ENCODE peak calls at places on chromosomes 16 and 17, in seven cellular contexts. One of them, this sample, is unnamed.

GRCh38 chr17:80917716-80918560 is 73.7 kb upstream of the CHMP6 start:
- DNase-seq in GM23338: no peak
- DNase-seq in PC-3: no peak
- DNase-seq in astrocyte: no peak
- DNase-seq in endothelial cell of umbilical vein: no peak
- DNase-seq in GM12878: no peak
- DNase-seq in PC-9: no peak
- DNase-seq in this sample: no peak

GRCh38 chr17:64425191-64425590 is 23.7 kb upstream of the MILR1 start:
- DNase-seq in GM23338: no peak
- DNase-seq in PC-3: no peak
- DNase-seq in astrocyte: no peak
- DNase-seq in endothelial cell of umbilical vein: no peak
- DNase-seq in GM12878: no peak
- DNase-seq in PC-9: no peak
- DNase-seq in this sample: no peak

GRCh38 chr16:30741461-30741914 is 6.7 kb upstream of the PHKG2 start:
- DNase-seq in GM23338: peak
- DNase-seq in PC-3: peak
- DNase-seq in astrocyte: peak
- DNase-seq in endothelial cell of umbilical vein: peak
- DNase-seq in GM12878: no peak
- DNase-seq in PC-9: peak
- DNase-seq in this sample: peak

GRCh38 chr17:63399856-63400255 is 46.2 kb downstream of the CYB561 start:
- DNase-seq in GM23338: no peak
- DNase-seq in PC-3: no peak
- DNase-seq in astrocyte: peak
- DNase-seq in endothelial cell of umbilical vein: no peak
- DNase-seq in GM12878: no peak
- DNase-seq in PC-9: no peak
- DNase-seq in this sample: peak

GRCh38 chr17:59840329-59840907 is 52.3 kb downstream of the TUBD1 start:
- DNase-seq in GM23338: peak
- DNase-seq in PC-3: peak
- DNase-seq in astrocyte: no peak
- DNase-seq in endothelial cell of umbilical vein: peak
- DNase-seq in GM12878: no peak
- DNase-seq in PC-9: no peak
- DNase-seq in this sample: peak

GRCh38 chr16:88063201-88063773 is 112.1 kb downstream of the BANP start:
- DNase-seq in GM23338: no peak
- DNase-seq in PC-3: no peak
- DNase-seq in astrocyte: peak
- DNase-seq in endothelial cell of umbilical vein: no peak
- DNase-seq in GM12878: no peak
- DNase-seq in PC-9: no peak
- DNase-seq in this sample: peak

GRCh38 chr17:63634163-63634562 is 11.9 kb downstream of the MAP3K3 start:
- DNase-seq in GM23338: peak
- DNase-seq in PC-3: no peak
- DNase-seq in astrocyte: no peak
- DNase-seq in endothelial cell of umbilical vein: peak
- DNase-seq in GM12878: no peak
- DNase-seq in PC-9: no peak
- DNase-seq in this sample: peak

GRCh38 chr16:77332792-77333191 is 102.0 kb downstream of the ADAMTS18 start:
- DNase-seq in GM23338: no peak
- DNase-seq in PC-3: no peak
- DNase-seq in astrocyte: no peak
- DNase-seq in endothelial cell of umbilical vein: no peak
- DNase-seq in GM12878: no peak
- DNase-seq in PC-9: no peak
- DNase-seq in this sample: no peak

GRCh38 chr17:6075050-6075449 is 4.9 kb downstream of the WSCD1 start:
- DNase-seq in GM23338: no peak
- DNase-seq in PC-3: no peak
- DNase-seq in astrocyte: no peak
- DNase-seq in endothelial cell of umbilical vein: no peak
- DNase-seq in GM12878: no peak
- DNase-seq in PC-9: no peak
- DNase-seq in this sample: no peak

GRCh38 chr17:76700627-76701470 is 9.9 kb downstream of the MXRA7 start:
- DNase-seq in GM23338: peak
- DNase-seq in PC-3: no peak
- DNase-seq in astrocyte: peak
- DNase-seq in endothelial cell of umbilical vein: peak
- DNase-seq in GM12878: no peak
- DNase-seq in PC-9: no peak
- DNase-seq in this sample: peak

GRCh38 chr17:956905-957304 is 22.7 kb downstream of the NXN start:
- DNase-seq in GM23338: no peak
- DNase-seq in PC-3: peak
- DNase-seq in astrocyte: no peak
- DNase-seq in endothelial cell of umbilical vein: peak
- DNase-seq in GM12878: no peak
- DNase-seq in PC-9: peak
- DNase-seq in this sample: no peak

GRCh38 chr17:47251421-47251940 is 2.1 kb upstream of the ITGB3 start:
- DNase-seq in GM23338: peak
- DNase-seq in PC-3: no peak
- DNase-seq in astrocyte: no peak
- DNase-seq in endothelial cell of umbilical vein: no peak
- DNase-seq in GM12878: no peak
- DNase-seq in PC-9: no peak
- DNase-seq in this sample: no peak

GRCh38 chr17:6893382-6894205 is 62.1 kb upstream of the TEKT1 start:
- DNase-seq in GM23338: peak
- DNase-seq in PC-3: no peak
- DNase-seq in astrocyte: no peak
- DNase-seq in endothelial cell of umbilical vein: no peak
- DNase-seq in GM12878: no peak
- DNase-seq in PC-9: no peak
- DNase-seq in this sample: no peak

GRCh38 chr17:61009619-61010018 is 332.0 kb downstream of the BCAS3 start:
- DNase-seq in GM23338: no peak
- DNase-seq in PC-3: no peak
- DNase-seq in astrocyte: peak
- DNase-seq in endothelial cell of umbilical vein: peak
- DNase-seq in GM12878: peak
- DNase-seq in PC-9: no peak
- DNase-seq in this sample: peak

GRCh38 chr16:58332997-58333700 is 38.3 kb upstream of the PRSS54 start:
- DNase-seq in GM23338: peak
- DNase-seq in PC-3: no peak
- DNase-seq in astrocyte: no peak
- DNase-seq in endothelial cell of umbilical vein: no peak
- DNase-seq in GM12878: no peak
- DNase-seq in PC-9: no peak
- DNase-seq in this sample: no peak

GRCh38 chr17:20989481-20989880 is 53.3 kb downstream of the USP22 start:
- DNase-seq in GM23338: no peak
- DNase-seq in PC-3: no peak
- DNase-seq in astrocyte: no peak
- DNase-seq in endothelial cell of umbilical vein: no peak
- DNase-seq in GM12878: no peak
- DNase-seq in PC-9: no peak
- DNase-seq in this sample: no peak

GRCh38 chr16:49473773-49474172 is 100.2 kb downstream of the C16orf78 start:
- DNase-seq in GM23338: no peak
- DNase-seq in PC-3: no peak
- DNase-seq in astrocyte: no peak
- DNase-seq in endothelial cell of umbilical vein: no peak
- DNase-seq in GM12878: no peak
- DNase-seq in PC-9: no peak
- DNase-seq in this sample: no peak

DNA sequence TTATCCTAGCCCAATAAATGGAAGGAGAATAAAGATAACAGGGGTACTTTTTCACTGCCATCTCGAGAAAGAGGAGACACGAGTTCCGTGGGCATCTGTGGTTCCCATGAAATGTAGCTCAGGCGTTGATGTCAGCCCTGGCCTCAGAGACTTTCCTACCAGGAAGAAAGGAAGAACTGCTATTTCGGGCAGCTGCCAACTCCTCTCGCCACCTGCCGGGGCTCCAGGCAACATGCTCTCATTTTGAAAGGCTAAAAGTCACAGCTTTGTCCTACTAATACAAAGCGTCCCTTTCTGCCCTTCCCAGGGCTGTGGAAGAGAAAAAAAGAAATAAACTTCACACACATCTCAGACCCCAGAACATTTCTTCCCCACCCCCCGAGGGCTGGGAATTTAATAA is 65.8 kb downstream of the DHRS7C start:
- DNase-seq in GM23338: no peak
- DNase-seq in PC-3: no peak
- DNase-seq in astrocyte: peak
- DNase-seq in endothelial cell of umbilical vein: no peak
- DNase-seq in GM12878: no peak
- DNase-seq in PC-9: no peak
- DNase-seq in this sample: peak
- TF ChIP-seq CTCF in GM23338: no peak
- TF ChIP-seq CTCF in PC-3: no peak
- TF ChIP-seq CTCF in astrocyte: peak
- TF ChIP-seq CTCF in endothelial cell of umbilical vein: no peak
- TF ChIP-seq CTCF in GM12878: no peak
- TF ChIP-seq CTCF in PC-9: no peak
- TF ChIP-seq CTCF in this sample: no peak

GRCh38 chr16:8697965-8698364 is 23.5 kb downstream of the ABAT start:
- DNase-seq in GM23338: no peak
- DNase-seq in PC-3: no peak
- DNase-seq in astrocyte: no peak
- DNase-seq in endothelial cell of umbilical vein: no peak
- DNase-seq in GM12878: no peak
- DNase-seq in PC-9: no peak
- DNase-seq in this sample: no peak

GRCh38 chr16:8689686-8690085 is 15.3 kb downstream of the ABAT start:
- DNase-seq in GM23338: no peak
- DNase-seq in PC-3: no peak
- DNase-seq in astrocyte: no peak
- DNase-seq in endothelial cell of umbilical vein: no peak
- DNase-seq in GM12878: no peak
- DNase-seq in PC-9: no peak
- DNase-seq in this sample: no peak

GRCh38 chr16:8696880-8697279 is 22.5 kb downstream of the ABAT start:
- DNase-seq in GM23338: no peak
- DNase-seq in PC-3: no peak
- DNase-seq in astrocyte: no peak
- DNase-seq in endothelial cell of umbilical vein: no peak
- DNase-seq in GM12878: no peak
- DNase-seq in PC-9: no peak
- DNase-seq in this sample: no peak

GRCh38 chr16:8691728-8692127 is 17.3 kb downstream of the ABAT start:
- DNase-seq in GM23338: no peak
- DNase-seq in PC-3: no peak
- DNase-seq in astrocyte: no peak
- DNase-seq in endothelial cell of umbilical vein: no peak
- DNase-seq in GM12878: no peak
- DNase-seq in PC-9: no peak
- DNase-seq in this sample: no peak

GRCh38 chr16:8694795-8695194 is 20.4 kb downstream of the ABAT start:
- DNase-seq in GM23338: no peak
- DNase-seq in PC-3: no peak
- DNase-seq in astrocyte: no peak
- DNase-seq in endothelial cell of umbilical vein: no peak
- DNase-seq in GM12878: no peak
- DNase-seq in PC-9: no peak
- DNase-seq in this sample: no peak
- TF ChIP-seq EZH2 in GM23338: no peak
- TF ChIP-seq EZH2 in PC-3: no peak
- TF ChIP-seq EZH2 in astrocyte: no peak
- TF ChIP-seq EZH2 in endothelial cell of umbilical vein: no peak
- TF ChIP-seq EZH2 in GM12878: no peak
- TF ChIP-seq EZH2 in PC-9: no peak
- TF ChIP-seq EZH2 in this sample: no peak

GRCh38 chr16:56341656-56342397 is 83.5 kb downstream of the AMFR start:
- DNase-seq in GM23338: no peak
- DNase-seq in PC-3: no peak
- DNase-seq in astrocyte: no peak
- DNase-seq in endothelial cell of umbilical vein: no peak
- DNase-seq in GM12878: no peak
- DNase-seq in PC-9: no peak
- DNase-seq in this sample: no peak

GRCh38 chr16:56338566-56339318 is 86.6 kb downstream of the AMFR start:
- DNase-seq in GM23338: no peak
- DNase-seq in PC-3: no peak
- DNase-seq in astrocyte: no peak
- DNase-seq in endothelial cell of umbilical vein: no peak
- DNase-seq in GM12878: no peak
- DNase-seq in PC-9: no peak
- DNase-seq in this sample: no peak

GRCh38 chr16:56339431-56340195 is 85.7 kb downstream of the AMFR start:
- DNase-seq in GM23338: no peak
- DNase-seq in PC-3: no peak
- DNase-seq in astrocyte: no peak
- DNase-seq in endothelial cell of umbilical vein: no peak
- DNase-seq in GM12878: no peak
- DNase-seq in PC-9: no peak
- DNase-seq in this sample: no peak

GRCh38 chr16:56340416-56340815 is 84.9 kb downstream of the AMFR start:
- DNase-seq in GM23338: no peak
- DNase-seq in PC-3: no peak
- DNase-seq in astrocyte: no peak
- DNase-seq in endothelial cell of umbilical vein: no peak
- DNase-seq in GM12878: no peak
- DNase-seq in PC-9: no peak
- DNase-seq in this sample: no peak

GRCh38 chr16:56340864-56341365 is 84.4 kb downstream of the AMFR start:
- DNase-seq in GM23338: no peak
- DNase-seq in PC-3: no peak
- DNase-seq in astrocyte: no peak
- DNase-seq in endothelial cell of umbilical vein: no peak
- DNase-seq in GM12878: no peak
- DNase-seq in PC-9: no peak
- DNase-seq in this sample: no peak
- TF ChIP-seq CTCF in GM23338: no peak
- TF ChIP-seq CTCF in PC-3: no peak
- TF ChIP-seq CTCF in astrocyte: no peak
- TF ChIP-seq CTCF in endothelial cell of umbilical vein: no peak
- TF ChIP-seq CTCF in GM12878: no peak
- TF ChIP-seq CTCF in PC-9: no peak
- TF ChIP-seq CTCF in this sample: no peak

GRCh38 chr17:66184392-66184791 is 7.5 kb downstream of the CEP112 start:
- DNase-seq in GM23338: no peak
- DNase-seq in PC-3: no peak
- DNase-seq in astrocyte: no peak
- DNase-seq in endothelial cell of umbilical vein: no peak
- DNase-seq in GM12878: no peak
- DNase-seq in PC-9: no peak
- DNase-seq in this sample: no peak

GRCh38 chr17:66178642-66179041 is 13.3 kb downstream of the CEP112 start:
- DNase-seq in GM23338: no peak
- DNase-seq in PC-3: no peak
- DNase-seq in astrocyte: no peak
- DNase-seq in endothelial cell of umbilical vein: no peak
- DNase-seq in GM12878: no peak
- DNase-seq in PC-9: no peak
- DNase-seq in this sample: no peak

GRCh38 chr17:66185842-66186241 is 6.1 kb downstream of the CEP112 start:
- DNase-seq in GM23338: no peak
- DNase-seq in PC-3: no peak
- DNase-seq in astrocyte: no peak
- DNase-seq in endothelial cell of umbilical vein: no peak
- DNase-seq in GM12878: no peak
- DNase-seq in PC-9: no peak
- DNase-seq in this sample: no peak

GRCh38 chr17:66187718-66188117 is 4.2 kb downstream of the CEP112 start:
- DNase-seq in GM23338: no peak
- DNase-seq in PC-3: no peak
- DNase-seq in astrocyte: no peak
- DNase-seq in endothelial cell of umbilical vein: no peak
- DNase-seq in GM12878: no peak
- DNase-seq in PC-9: no peak
- DNase-seq in this sample: no peak

GRCh38 chr17:66183529-66183928 is 8.4 kb downstream of the CEP112 start:
- DNase-seq in GM23338: no peak
- DNase-seq in PC-3: no peak
- DNase-seq in astrocyte: no peak
- DNase-seq in endothelial cell of umbilical vein: no peak
- DNase-seq in GM12878: no peak
- DNase-seq in PC-9: no peak
- DNase-seq in this sample: no peak
- TF ChIP-seq EZH2 in GM23338: no peak
- TF ChIP-seq EZH2 in PC-3: no peak
- TF ChIP-seq EZH2 in astrocyte: no peak
- TF ChIP-seq EZH2 in endothelial cell of umbilical vein: no peak
- TF ChIP-seq EZH2 in GM12878: no peak
- TF ChIP-seq EZH2 in PC-9: no peak
- TF ChIP-seq EZH2 in this sample: no peak

This sample was measured in fibroblast of lung.